ENCODE peak calls at places on chromosomes 6 and 20, in seven cellular contexts. X is left ventricle myocardium inferior, S is GM10248, Z is progenitor cell of endocrine pancreas, D is glutamatergic neuron, C is fibroblast of lung, T is astrocyte of the cerebellum. J is an unnamed sample.

GRCh38 chr6:158496700-158497099 is 63.2 kb upstream of the TMEM181 start:
- DNase-seq in X (no peak), S (no peak), Z (no peak), D (no peak), C (no peak), T (no peak), J (no peak)

GRCh38 chr6:139732451-139732850 is 358.0 kb upstream of the CITED2 start:
- DNase-seq in X (no peak), S (no peak), Z (no peak), D (no peak), C (peak; percentile 76), T (peak; percentile 33), J (peak; percentile 89)

GRCh38 chr6:25788305-25788922 is 33.9 kb downstream of the SLC17A4 start:
- DNase-seq in X (no peak), S (peak; percentile 22), Z (no peak), D (peak; percentile 43), C (peak; percentile 10), T (no peak), J (peak; percentile 64)

GRCh38 chr6:168584671-168585070 is 143.7 kb downstream of the SMOC2 start:
- DNase-seq in X (no peak), S (no peak), Z (no peak), D (no peak), C (no peak), T (no peak), J (no peak)

GRCh38 chr6:31272856-31273626 is 1.1 kb upstream of the HLA-C start:
- DNase-seq in X (no peak), S (no peak), Z (no peak), D (no peak), C (no peak), T (no peak), J (no peak)

GRCh38 chr20:31740208-31740607 is 1.1 kb downstream of the TPX2 start:
- DNase-seq in X (no peak), S (peak; percentile 26), Z (no peak), D (no peak), C (peak; percentile 72), T (no peak), J (peak; percentile 59)

GRCh38 chr20:59084041-59084841 is 41.7 kb upstream of the PRELID3B start:
- DNase-seq in X (peak; percentile 48), S (no peak), Z (no peak), D (no peak), C (no peak), T (no peak), J (no peak)

GRCh38 chr6:137645850-137646249 is 151.7 kb upstream of the OLIG3 start:
- DNase-seq in X (no peak), S (no peak), Z (no peak), D (no peak), C (no peak), T (no peak), J (no peak)

GRCh38 chr20:47680804-47681529 is 104.3 kb downstream of the SULF2 start:
- DNase-seq in X (no peak), S (no peak), Z (no peak), D (no peak), C (peak; percentile 71), T (no peak), J (no peak)

GRCh38 chr6:18585032-18585573 is 198.0 kb downstream of the RNF144B start:
- DNase-seq in X (no peak), S (no peak), Z (no peak), D (no peak), C (peak; percentile 90), T (peak; percentile 13), J (peak; percentile 75)

GRCh38 chr6:134477991-134478635 is 160.2 kb upstream of the SGK1 start:
- DNase-seq in X (no peak), S (no peak), Z (no peak), D (no peak), C (peak; percentile 73), T (peak; percentile 46), J (peak; percentile 40)

GRCh38 chr6:41373919-41374617 is 38.7 kb downstream of the NCR2 start:
- DNase-seq in X (no peak), S (no peak), Z (no peak), D (peak; percentile 39), C (peak; percentile 15), T (no peak), J (no peak)

GRCh38 chr6:109526905-109527628 is 44.0 kb upstream of the ZBTB24 start:
- DNase-seq in X (no peak), S (peak; percentile 40), Z (peak; percentile 22), D (peak; percentile 28), C (peak; percentile 53), T (peak; percentile 68), J (peak; percentile 74)

GRCh38 chr6:31083742-31084354 is 28.5 kb downstream of the C6orf15 start:
- DNase-seq in X (no peak), S (peak; percentile 56), Z (peak; percentile 20), D (peak; percentile 81), C (peak; percentile 78), T (no peak), J (peak; percentile 48)

GRCh38 chr6:122428781-122429180 is 29.3 kb downstream of the HSF2 start:
- DNase-seq in X (no peak), S (no peak), Z (no peak), D (no peak), C (no peak), T (no peak), J (no peak)

GRCh38 chr20:3911956-3912355 is 22.8 kb downstream of the PANK2 start:
- DNase-seq in X (peak; percentile 11), S (no peak), Z (no peak), D (no peak), C (no peak), T (no peak), J (no peak)

GRCh38 chr6:48087448-48087847 is 23.5 kb downstream of the PTCHD4 start:
- DNase-seq in X (no peak), S (no peak), Z (no peak), D (no peak), C (no peak), T (no peak), J (peak; percentile 48)

GRCh38 chr6:119284861-119285521 is 64.6 kb downstream of the MAN1A1 start:
- DNase-seq in X (no peak), S (no peak), Z (no peak), D (no peak), C (no peak), T (no peak), J (peak; percentile 22)
- TF ChIP-seq CTCF in X (peak; percentile 11), S (no peak), Z (peak; percentile 30), D (no peak), C (no peak), T (peak; percentile 2), J (peak; percentile 31)

GRCh38 chr6:7246401-7247178 is 66.4 kb downstream of the SSR1 start:
- DNase-seq in X (peak; percentile 14), S (no peak), Z (no peak), D (no peak), C (no peak), T (no peak), J (no peak)
- TF ChIP-seq CTCF in X (no peak), S (no peak), Z (no peak), D (no peak), C (no peak), T (no peak), J (no peak)

GRCh38 chr6:27685278-27685677 is 212.4 kb upstream of the ZNF184 start:
- DNase-seq in X (no peak), S (no peak), Z (no peak), D (no peak), C (no peak), T (no peak), J (no peak)

GRCh38 chr6:27684264-27685211 is 211.6 kb upstream of the ZNF184 start:
- DNase-seq in X (no peak), S (peak; percentile 61), Z (no peak), D (peak; percentile 59), C (peak; percentile 92), T (peak; percentile 26), J (peak; percentile 88)

GRCh38 chr6:27688014-27688586 is 215.2 kb upstream of the ZNF184 start:
- DNase-seq in X (peak; percentile 48), S (peak; percentile 73), Z (peak; percentile 64), D (peak; percentile 82), C (peak; percentile 90), T (peak; percentile 67), J (peak; percentile 90)

DNA sequence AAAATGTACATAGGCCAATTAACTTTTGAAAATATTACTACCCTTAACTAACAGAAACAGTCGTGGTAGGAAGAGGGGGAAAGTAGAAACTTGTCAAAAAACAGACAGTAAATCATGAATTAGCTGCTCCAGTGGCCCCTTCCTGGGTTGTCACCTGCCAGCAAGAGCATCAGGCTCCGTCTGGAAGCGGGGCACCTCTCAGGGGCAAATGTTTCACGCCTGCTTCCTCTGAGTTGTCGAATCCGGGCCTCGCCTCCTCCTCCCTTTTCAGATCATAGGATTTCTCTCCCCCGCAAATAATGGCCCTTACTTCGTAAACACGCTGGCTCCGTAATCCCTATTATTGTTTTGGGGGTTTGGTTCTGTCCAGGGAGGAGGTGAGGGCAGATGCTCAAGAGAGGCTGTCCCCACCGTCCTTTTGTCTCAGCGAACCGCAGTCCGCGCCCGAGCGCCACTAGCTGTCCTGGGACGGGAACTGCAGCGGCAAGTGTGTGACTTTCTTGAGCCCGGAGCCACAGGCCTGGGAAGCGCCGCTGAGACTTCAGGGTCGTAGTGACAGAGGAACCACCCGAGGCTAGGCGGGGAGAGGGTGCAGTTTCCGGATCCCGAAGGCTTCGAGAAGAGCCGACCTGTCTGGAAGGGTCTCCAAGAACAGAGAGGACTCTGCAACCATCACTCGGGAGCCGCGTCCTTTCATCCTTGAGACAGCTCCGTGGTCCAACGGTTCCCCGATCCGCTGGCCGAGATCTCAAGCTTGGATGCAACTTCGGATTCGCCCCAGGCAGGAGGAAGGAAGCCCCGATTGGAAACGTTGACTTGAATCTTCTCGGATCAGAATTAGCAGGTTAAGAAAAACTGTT is 214.5 kb upstream of the ZNF184 start:
- DNase-seq in X (peak; percentile 41), S (peak; percentile 83), Z (peak; percentile 64), D (peak; percentile 95), C (peak; percentile 70), T (peak; percentile 29), J (peak; percentile 84)
- TF ChIP-seq CTCF in X (peak; percentile 43), S (peak; percentile 94), Z (peak; percentile 78), D (peak; percentile 58), C (peak; percentile 70), T (peak; percentile 79), J (peak; percentile 87)

GRCh38 chr20:22495172-22495571 is 89.2 kb downstream of the FOXA2 start:
- DNase-seq in X (no peak), S (no peak), Z (no peak), D (no peak), C (no peak), T (no peak), J (no peak)

GRCh38 chr20:22491188-22491500 is 93.2 kb downstream of the FOXA2 start:
- DNase-seq in X (no peak), S (no peak), Z (no peak), D (no peak), C (no peak), T (no peak), J (no peak)

GRCh38 chr20:22490287-22491187 is 93.8 kb downstream of the FOXA2 start:
- DNase-seq in X (no peak), S (no peak), Z (peak; percentile 93), D (peak; percentile 55), C (no peak), T (no peak), J (peak; percentile 45)

GRCh38 chr20:22489614-22490286 is 94.6 kb downstream of the FOXA2 start:
- DNase-seq in X (no peak), S (no peak), Z (no peak), D (no peak), C (no peak), T (no peak), J (peak; percentile 17)

DNA sequence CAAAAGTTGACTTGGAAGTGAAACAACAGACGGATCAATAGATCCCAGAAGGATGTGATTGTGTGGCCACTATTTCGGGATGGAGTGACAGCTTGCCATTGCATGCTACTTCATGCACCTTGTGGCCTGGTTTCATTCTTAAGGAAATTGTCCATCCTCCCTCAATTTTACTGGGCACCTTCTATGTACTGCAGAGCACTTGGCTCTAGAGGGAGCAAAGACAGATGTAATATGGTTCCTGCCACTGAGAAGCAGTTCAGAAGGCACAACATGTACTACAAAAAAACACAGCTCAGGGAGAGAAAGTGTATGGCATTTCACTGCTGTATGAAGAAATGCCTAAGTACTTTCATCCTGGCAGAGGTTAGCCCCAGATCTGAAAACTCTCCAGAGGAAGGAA is 91.9 kb downstream of the FOXA2 start:
- DNase-seq in X (no peak), S (no peak), Z (no peak), D (no peak), C (no peak), T (no peak), J (no peak)
- TF ChIP-seq CTCF in X (no peak), S (no peak), Z (peak; percentile 6), D (no peak), C (no peak), T (no peak), J (no peak)